ENCODE peak calls at places on chromosomes 12 and 14, in four cellular contexts. One of them, this sample, is unnamed.

GRCh38 chr14:100365741-100366140 is 42.6 kb downstream of the SLC25A47 start:
- DNase-seq in WTC11: no peak
- DNase-seq in H1: no peak
- DNase-seq in K562: no peak
- DNase-seq in this sample: no peak

GRCh38 chr14:35335388-35336092 is 43.4 kb downstream of the PSMA6 start:
- DNase-seq in WTC11: no peak
- DNase-seq in K562: no peak
- DNase-seq in H1: peak
- DNase-seq in this sample: no peak

GRCh38 chr14:102187044-102187443 is 47.3 kb downstream of the WDR20 start:
- DNase-seq in WTC11: no peak
- DNase-seq in K562: no peak
- DNase-seq in H1: no peak
- DNase-seq in this sample: no peak

GRCh38 chr12:49428652-49429549 is 61.6 kb downstream of the SPATS2 start:
- DNase-seq in K562: no peak
- DNase-seq in WTC11: no peak
- DNase-seq in H1: no peak
- DNase-seq in this sample: peak

GRCh38 chr14:92241966-92242365 is 81.0 kb upstream of the SLC24A4 start:
- DNase-seq in H1: no peak
- DNase-seq in K562: no peak
- DNase-seq in WTC11: no peak
- DNase-seq in this sample: no peak

GRCh38 chr12:111840831-111841230 is 1.2 kb upstream of the MAPKAPK5 start:
- DNase-seq in H1: no peak
- DNase-seq in WTC11: no peak
- DNase-seq in K562: no peak
- DNase-seq in this sample: no peak

GRCh38 chr14:72104011-72104613 is 171.9 kb downstream of the RGS6 start:
- DNase-seq in K562: peak
- DNase-seq in WTC11: peak
- DNase-seq in H1: peak
- DNase-seq in this sample: no peak

GRCh38 chr12:38850463-38850862 is 54.9 kb downstream of the CPNE8 start:
- DNase-seq in WTC11: no peak
- DNase-seq in H1: no peak
- DNase-seq in K562: no peak
- DNase-seq in this sample: no peak

GRCh38 chr14:34328178-34328577 is 133.9 kb downstream of the SPTSSA start:
- DNase-seq in K562: no peak
- DNase-seq in H1: no peak
- DNase-seq in WTC11: no peak
- DNase-seq in this sample: no peak

GRCh38 chr14:75981426-75981825 is 369 bp downstream of the TGFB3 start:
- DNase-seq in H1: peak
- DNase-seq in WTC11: no peak
- DNase-seq in K562: peak
- DNase-seq in this sample: peak

GRCh38 chr14:53783256-53783655 is 173.4 kb downstream of the BMP4 start:
- DNase-seq in K562: no peak
- DNase-seq in H1: no peak
- DNase-seq in WTC11: no peak
- DNase-seq in this sample: no peak

GRCh38 chr12:95141305-95141704 is 67.9 kb upstream of the NR2C1 start:
- DNase-seq in H1: no peak
- DNase-seq in WTC11: no peak
- DNase-seq in K562: no peak
- DNase-seq in this sample: no peak

GRCh38 chr14:104546021-104546491 is 33.5 kb upstream of the C14orf180 start:
- DNase-seq in K562: no peak
- DNase-seq in WTC11: no peak
- DNase-seq in H1: peak
- DNase-seq in this sample: no peak

GRCh38 chr12:12726543-12727093 is 9.4 kb downstream of the CDKN1B start:
- DNase-seq in H1: no peak
- DNase-seq in K562: peak
- DNase-seq in WTC11: no peak
- DNase-seq in this sample: no peak

GRCh38 chr14:99807413-99808132 is 14.4 kb downstream of the EML1 start:
- DNase-seq in WTC11: peak
- DNase-seq in K562: no peak
- DNase-seq in H1: no peak
- DNase-seq in this sample: no peak

GRCh38 chr12:9606247-9606646 is 1.5 kb downstream of the KLRB1 start:
- DNase-seq in WTC11: no peak
- DNase-seq in H1: no peak
- DNase-seq in K562: no peak
- DNase-seq in this sample: no peak

GRCh38 chr12:46824709-46825108 is 1.1 kb downstream of the SLC38A4 start:
- DNase-seq in WTC11: no peak
- DNase-seq in H1: no peak
- DNase-seq in K562: no peak
- DNase-seq in this sample: no peak

GRCh38 chr14:54776361-54777001 is 126.1 kb downstream of the GCH1 start:
- DNase-seq in WTC11: no peak
- DNase-seq in H1: no peak
- DNase-seq in K562: no peak
- DNase-seq in this sample: peak

GRCh38 chr12:127438512-127439244 is 828.3 kb upstream of the TMEM132C start:
- DNase-seq in WTC11: no peak
- DNase-seq in K562: no peak
- DNase-seq in H1: no peak
- DNase-seq in this sample: no peak

GRCh38 chr12:54018608-54018984 is 9.6 kb upstream of the HOXC6 start:
- DNase-seq in K562: peak
- DNase-seq in H1: peak
- DNase-seq in WTC11: no peak
- DNase-seq in this sample: no peak

GRCh38 chr14:50045039-50045711 is 71.2 kb downstream of the VCPKMT start:
- DNase-seq in K562: no peak
- DNase-seq in H1: no peak
- DNase-seq in WTC11: no peak
- DNase-seq in this sample: peak

GRCh38 chr14:91140672-91141071 is 26.8 kb downstream of the DGLUCY start:
- DNase-seq in K562: peak
- DNase-seq in WTC11: peak
- DNase-seq in H1: no peak
- DNase-seq in this sample: no peak

GRCh38 chr14:50659327-50659974 is 8.7 kb downstream of the SAV1 start:
- DNase-seq in K562: no peak
- DNase-seq in WTC11: no peak
- DNase-seq in H1: no peak
- DNase-seq in this sample: no peak

GRCh38 chr12:94561943-94562411 is 88.4 kb downstream of the TMCC3 start:
- DNase-seq in H1: no peak
- DNase-seq in K562: no peak
- DNase-seq in WTC11: no peak
- DNase-seq in this sample: peak

GRCh38 chr12:69639400-69640016 is 28.8 kb upstream of the LRRC10 start:
- DNase-seq in K562: peak
- DNase-seq in WTC11: peak
- DNase-seq in H1: peak
- DNase-seq in this sample: peak

GRCh38 chr12:57145460-57146059 is 1.9 kb downstream of the LRP1-AS start:
- DNase-seq in H1: no peak
- DNase-seq in K562: no peak
- DNase-seq in WTC11: no peak
- DNase-seq in this sample: no peak
- TF ChIP-seq ATF2 in H1: no peak
- TF ChIP-seq ATF2 in K562: no peak
- TF ChIP-seq ATF2 in WTC11: no peak
- TF ChIP-seq ATF2 in this sample: no peak

GRCh38 chr14:77065851-77066554 is 32.1 kb upstream of the CIPC start:
- DNase-seq in K562: no peak
- DNase-seq in H1: no peak
- DNase-seq in WTC11: no peak
- DNase-seq in this sample: no peak
- TF ChIP-seq ATF2 in K562: no peak
- TF ChIP-seq ATF2 in H1: no peak
- TF ChIP-seq ATF2 in WTC11: no peak
- TF ChIP-seq ATF2 in this sample: peak

DNA sequence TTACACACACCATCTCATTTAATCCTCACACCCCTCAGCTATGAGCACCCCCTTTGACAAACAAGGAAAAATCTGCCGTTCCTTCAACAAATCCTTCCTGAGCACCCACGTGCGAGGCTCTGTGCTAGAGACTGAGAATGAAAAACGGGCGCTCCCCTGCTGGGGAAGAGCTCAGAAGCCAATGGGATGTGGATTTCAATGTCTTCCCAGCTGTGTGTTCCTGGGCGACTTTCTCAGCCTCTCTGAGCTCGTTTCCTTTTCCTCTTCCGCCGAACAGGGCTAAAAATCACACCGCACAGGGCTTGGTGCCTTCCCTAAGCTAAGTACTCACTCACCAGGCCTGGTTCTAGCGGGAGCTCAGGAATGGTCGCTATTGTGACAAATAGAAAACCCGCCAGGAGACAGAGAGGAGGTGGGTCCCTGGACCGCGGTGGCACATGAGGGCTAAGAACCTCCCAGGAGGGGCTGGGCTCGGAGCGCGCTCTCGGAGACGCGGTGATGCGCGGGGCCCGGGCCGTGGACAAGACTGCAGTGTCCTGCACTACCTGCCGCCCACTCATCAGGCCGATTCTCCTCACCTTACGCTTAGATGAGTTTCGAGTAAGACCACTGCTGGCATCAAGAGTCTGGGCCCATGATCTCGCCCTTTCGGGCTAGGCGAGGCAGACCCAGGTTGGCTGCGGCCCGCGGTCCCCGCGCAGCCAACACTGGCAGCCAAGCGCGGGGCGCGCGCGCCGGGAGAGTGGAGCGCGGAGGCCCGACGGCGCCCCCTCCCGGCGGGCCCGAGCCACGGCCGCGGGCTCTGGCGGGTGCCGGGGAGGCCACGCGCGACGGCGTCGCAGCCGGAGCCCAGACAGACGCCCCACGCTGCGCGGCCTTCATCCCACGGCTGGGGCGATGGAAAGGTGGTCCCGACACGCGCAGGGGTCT is 17.0 kb downstream of the ZDHHC22 start:
- DNase-seq in WTC11: peak
- DNase-seq in H1: peak
- DNase-seq in K562: peak
- DNase-seq in this sample: no peak
- TF ChIP-seq ATF2 in WTC11: no peak
- TF ChIP-seq ATF2 in H1: no peak
- TF ChIP-seq ATF2 in K562: no peak
- TF ChIP-seq ATF2 in this sample: no peak

DNA sequence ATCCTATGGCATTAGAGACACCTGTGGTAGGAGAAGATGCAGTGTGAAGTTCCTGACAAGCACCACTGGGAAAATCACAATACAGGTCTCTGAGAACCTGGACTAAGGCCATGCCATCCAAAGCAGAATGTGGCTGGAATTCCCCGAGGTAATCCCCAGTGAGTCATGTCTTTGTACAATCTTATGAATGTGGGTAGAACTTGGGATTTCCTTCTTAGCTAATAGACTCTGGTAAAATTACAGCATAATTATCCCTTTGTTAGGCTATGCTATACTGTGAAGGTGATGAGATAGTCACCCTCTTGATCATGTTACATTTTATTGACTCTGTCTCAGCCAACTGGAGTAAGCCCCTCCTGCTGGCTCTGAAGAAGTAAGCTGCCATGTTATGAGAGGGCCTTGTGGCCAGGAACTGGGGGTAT is 224.3 kb upstream of the DCN start:
- DNase-seq in K562: no peak
- DNase-seq in H1: no peak
- DNase-seq in WTC11: no peak
- DNase-seq in this sample: peak
- TF ChIP-seq ATF2 in K562: no peak
- TF ChIP-seq ATF2 in H1: no peak
- TF ChIP-seq ATF2 in WTC11: no peak
- TF ChIP-seq ATF2 in this sample: peak

GRCh38 chr12:131408036-131408365 is 302.9 kb upstream of the SFSWAP start:
- DNase-seq in H1: no peak
- DNase-seq in K562: no peak
- DNase-seq in WTC11: no peak
- DNase-seq in this sample: no peak
- TF ChIP-seq ATF2 in H1: no peak
- TF ChIP-seq ATF2 in K562: no peak
- TF ChIP-seq ATF2 in WTC11: no peak
- TF ChIP-seq ATF2 in this sample: no peak

DNA sequence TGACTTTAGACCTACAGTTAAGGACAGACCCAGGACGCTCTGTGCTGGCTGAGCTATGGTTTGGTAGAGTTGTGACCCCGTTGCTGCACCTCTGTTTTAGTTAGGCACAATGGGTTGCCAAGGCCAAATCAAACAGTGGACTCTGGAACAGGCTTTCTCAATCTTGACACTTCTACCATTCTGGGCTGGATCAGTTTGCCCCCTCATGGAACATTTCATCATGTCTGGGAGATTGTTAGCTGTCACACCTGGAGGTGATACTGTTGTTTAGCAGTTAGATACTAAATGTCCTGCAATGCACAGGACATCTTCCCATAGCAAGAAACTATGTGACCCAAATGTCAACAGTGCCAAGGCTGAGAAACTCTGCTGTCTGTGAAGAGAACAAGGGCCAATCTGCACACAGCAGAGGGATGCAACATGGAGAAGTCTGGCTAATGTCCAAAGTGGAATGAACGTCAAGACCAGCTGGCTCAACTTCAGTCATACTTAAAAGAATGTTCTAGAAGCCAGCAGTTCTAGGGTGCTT is 65.6 kb upstream of the DICER1 start:
- DNase-seq in K562: no peak
- DNase-seq in WTC11: no peak
- DNase-seq in H1: no peak
- DNase-seq in this sample: no peak
- TF ChIP-seq ATF2 in K562: no peak
- TF ChIP-seq ATF2 in WTC11: no peak
- TF ChIP-seq ATF2 in H1: no peak
- TF ChIP-seq ATF2 in this sample: no peak

GRCh38 chr12:75322464-75322863 is 7.7 kb downstream of the CAPS2 start:
- DNase-seq in H1: no peak
- DNase-seq in K562: no peak
- DNase-seq in WTC11: no peak
- DNase-seq in this sample: no peak
- TF ChIP-seq ATF2 in H1: no peak
- TF ChIP-seq ATF2 in K562: no peak
- TF ChIP-seq ATF2 in WTC11: no peak
- TF ChIP-seq ATF2 in this sample: no peak